ENCODE peak calls at places on chromosomes 7 and 10, in five cellular contexts. U, K, I, B and M are unnamed samples.

GRCh38 chr10:79413196-79413595 is 32.2 kb downstream of the ZCCHC24 start:
- DNase-seq in U (peak; percentile 60), I (peak; percentile 65), K (no peak), B (no peak), M (no peak)

GRCh38 chr7:139094596-139094995 is 14.9 kb downstream of the ZC3HAV1 start:
- DNase-seq in U (no peak), K (no peak), B (no peak), I (no peak), M (no peak)

GRCh38 chr10:126525326-126525725 is 137.0 kb upstream of the ADAM12 start:
- DNase-seq in I (no peak), B (no peak), U (no peak), K (peak; percentile 79), M (no peak)

GRCh38 chr10:129593953-129594352 is 126.9 kb downstream of the MGMT start:
- DNase-seq in K (no peak), B (no peak), U (no peak), I (no peak), M (no peak)

GRCh38 chr7:121302214-121302745 is 26.5 kb upstream of the WNT16 start:
- DNase-seq in U (no peak), B (no peak), K (peak; percentile 48), I (no peak), M (no peak)

GRCh38 chr7:16669581-16669980 is 23.6 kb downstream of the BZW2 start:
- DNase-seq in I (no peak), U (no peak), K (peak; percentile 35), B (no peak), M (no peak)

GRCh38 chr7:34354906-34355305 is 303.1 kb upstream of the NPSR1 start:
- DNase-seq in U (no peak), K (no peak), I (no peak), B (no peak), M (no peak)

GRCh38 chr10:24884316-24884715 is 68.1 kb downstream of the PRTFDC1 start:
- DNase-seq in B (no peak), I (no peak), U (no peak), K (no peak), M (no peak)

GRCh38 chr10:52703898-52704297 is 68.7 kb downstream of the MBL2 start:
- DNase-seq in I (peak; percentile 29), K (peak; percentile 6), B (no peak), U (no peak), M (no peak)

GRCh38 chr10:48611133-48611532 is 6.3 kb upstream of the ARHGAP22 start:
- DNase-seq in B (no peak), U (no peak), K (no peak), I (no peak), M (no peak)

GRCh38 chr10:93758911-93759410 is 1.2 kb downstream of the LGI1 start:
- DNase-seq in I (no peak), B (no peak), U (no peak), K (no peak), M (no peak)

GRCh38 chr7:48173983-48174382 is 2.7 kb downstream of the ABCA13 start:
- DNase-seq in U (no peak), I (no peak), B (no peak), K (no peak), M (no peak)

GRCh38 chr7:83751217-83751616 is 102.3 kb upstream of the SEMA3E start:
- DNase-seq in I (peak; percentile 0), U (no peak), K (no peak), B (no peak), M (no peak)

GRCh38 chr7:7710469-7710868 is 7.9 kb downstream of the RPA3 start:
- DNase-seq in U (no peak), B (no peak), K (no peak), I (no peak), M (no peak)

GRCh38 chr10:71726673-71727428 is 7.3 kb upstream of the C10orf105 start:
- DNase-seq in K (no peak), U (no peak), I (no peak), B (no peak), M (no peak)

GRCh38 chr10:11014671-11015141 is 3.0 kb upstream of the CELF2 start:
- DNase-seq in K (no peak), B (no peak), I (no peak), U (peak; percentile 56), M (no peak)

GRCh38 chr10:289581-289980 is 154.3 kb downstream of the ZMYND11 start:
- DNase-seq in B (no peak), I (no peak), K (no peak), U (no peak), M (no peak)

GRCh38 chr10:19762026-19762425 is 54.2 kb upstream of the PLXDC2 start:
- DNase-seq in U (no peak), K (no peak), I (no peak), B (no peak), M (no peak)

GRCh38 chr7:105530546-105530945 is 1.5 kb upstream of the RINT1 start:
- DNase-seq in U (no peak), B (no peak), K (no peak), I (no peak), M (no peak)

GRCh38 chr7:113392421-113392820 is 274.1 kb upstream of the SMIM30 start:
- DNase-seq in U (no peak), B (no peak), I (no peak), K (no peak), M (no peak)